ENCODE peak calls at places on chromosomes 12 and 14, in seven cellular contexts. One of them, this sample, is unnamed.
A peak's percentile ranks its signal among the peaks of the same experiment; 100 is the strongest.

GRCh38 chr14:33848706-33849454 is 102.0 kb downstream of the EGLN3 start:
- DNase-seq in H1: peak; percentile 89
- DNase-seq in HCT116: peak; percentile 82
- DNase-seq in K562: peak; percentile 30
- DNase-seq in HepG2: peak; percentile 81
- DNase-seq in GM12878: no peak
- DNase-seq in SK-N-SH: peak; percentile 50
- DNase-seq in this sample: peak; percentile 58

GRCh38 chr14:56608682-56609081 is 29.1 kb downstream of the TMEM260 start:
- DNase-seq in H1: no peak
- DNase-seq in HCT116: peak; percentile 19
- DNase-seq in K562: no peak
- DNase-seq in HepG2: no peak
- DNase-seq in GM12878: no peak
- DNase-seq in SK-N-SH: no peak
- DNase-seq in this sample: no peak

GRCh38 chr12:89709994-89710872 is 1.6 kb upstream of the ATP2B1 start:
- DNase-seq in H1: peak; percentile 83
- DNase-seq in HCT116: no peak
- DNase-seq in K562: no peak
- DNase-seq in HepG2: no peak
- DNase-seq in GM12878: no peak
- DNase-seq in SK-N-SH: no peak
- DNase-seq in this sample: no peak

GRCh38 chr12:58533652-58534051 is 386.7 kb downstream of the LRIG3 start:
- DNase-seq in H1: no peak
- DNase-seq in HCT116: no peak
- DNase-seq in K562: no peak
- DNase-seq in HepG2: no peak
- DNase-seq in GM12878: no peak
- DNase-seq in SK-N-SH: no peak
- DNase-seq in this sample: no peak

GRCh38 chr12:106020736-106021135 is 118.0 kb downstream of the NUAK1 start:
- DNase-seq in H1: no peak
- DNase-seq in HCT116: no peak
- DNase-seq in K562: no peak
- DNase-seq in HepG2: no peak
- DNase-seq in GM12878: no peak
- DNase-seq in SK-N-SH: no peak
- DNase-seq in this sample: no peak

GRCh38 chr14:59187802-59188460 is 536 bp upstream of the DAAM1 start:
- DNase-seq in H1: no peak
- DNase-seq in HCT116: no peak
- DNase-seq in K562: peak; percentile 24
- DNase-seq in HepG2: no peak
- DNase-seq in GM12878: no peak
- DNase-seq in SK-N-SH: peak; percentile 43
- DNase-seq in this sample: no peak

GRCh38 chr14:93759781-93760307 is 28.4 kb downstream of the PRIMA1 start:
- DNase-seq in H1: no peak
- DNase-seq in HCT116: no peak
- DNase-seq in K562: no peak
- DNase-seq in HepG2: no peak
- DNase-seq in GM12878: no peak
- DNase-seq in SK-N-SH: peak; percentile 61
- DNase-seq in this sample: no peak

GRCh38 chr12:28568709-28569108 is 378.5 kb downstream of the CCDC91 start:
- DNase-seq in H1: no peak
- DNase-seq in HCT116: no peak
- DNase-seq in K562: no peak
- DNase-seq in HepG2: no peak
- DNase-seq in GM12878: no peak
- DNase-seq in SK-N-SH: peak; percentile 32
- DNase-seq in this sample: no peak

GRCh38 chr12:13173012-13173441 is 23.5 kb upstream of the EMP1 start:
- DNase-seq in H1: no peak
- DNase-seq in HCT116: no peak
- DNase-seq in K562: no peak
- DNase-seq in HepG2: no peak
- DNase-seq in GM12878: no peak
- DNase-seq in SK-N-SH: no peak
- DNase-seq in this sample: no peak

GRCh38 chr12:58521796-58522195 is 398.5 kb downstream of the LRIG3 start:
- DNase-seq in H1: no peak
- DNase-seq in HCT116: no peak
- DNase-seq in K562: no peak
- DNase-seq in HepG2: no peak
- DNase-seq in GM12878: no peak
- DNase-seq in SK-N-SH: no peak
- DNase-seq in this sample: no peak

GRCh38 chr12:130933269-130933995 is 20.3 kb upstream of the ADGRD1 start:
- DNase-seq in H1: no peak
- DNase-seq in HCT116: no peak
- DNase-seq in K562: no peak
- DNase-seq in HepG2: no peak
- DNase-seq in GM12878: no peak
- DNase-seq in SK-N-SH: no peak
- DNase-seq in this sample: no peak

GRCh38 chr12:112488257-112488926 is 69.6 kb downstream of the PTPN11 start:
- DNase-seq in H1: no peak
- DNase-seq in HCT116: no peak
- DNase-seq in K562: no peak
- DNase-seq in HepG2: no peak
- DNase-seq in GM12878: no peak
- DNase-seq in SK-N-SH: no peak
- DNase-seq in this sample: no peak

GRCh38 chr14:63295991-63296630 is 22.6 kb downstream of the GPHB5 start:
- DNase-seq in H1: no peak
- DNase-seq in HCT116: no peak
- DNase-seq in K562: no peak
- DNase-seq in HepG2: no peak
- DNase-seq in GM12878: no peak
- DNase-seq in SK-N-SH: no peak
- DNase-seq in this sample: no peak

GRCh38 chr12:56840922-56841321 is 77.8 kb downstream of the HSD17B6 start:
- DNase-seq in H1: no peak
- DNase-seq in HCT116: no peak
- DNase-seq in K562: no peak
- DNase-seq in HepG2: no peak
- DNase-seq in GM12878: no peak
- DNase-seq in SK-N-SH: no peak
- DNase-seq in this sample: no peak

GRCh38 chr12:132284618-132285310 is 44.6 kb downstream of the GALNT9 start:
- DNase-seq in H1: peak; percentile 59
- DNase-seq in HCT116: no peak
- DNase-seq in K562: no peak
- DNase-seq in HepG2: no peak
- DNase-seq in GM12878: no peak
- DNase-seq in SK-N-SH: no peak
- DNase-seq in this sample: peak; percentile 51

GRCh38 chr12:132282950-132283771 is 46.2 kb downstream of the GALNT9 start:
- DNase-seq in H1: peak; percentile 62
- DNase-seq in HCT116: no peak
- DNase-seq in K562: no peak
- DNase-seq in HepG2: no peak
- DNase-seq in GM12878: no peak
- DNase-seq in SK-N-SH: no peak
- DNase-seq in this sample: no peak

GRCh38 chr12:132282031-132282949 is 47.1 kb downstream of the GALNT9 start:
- DNase-seq in H1: no peak
- DNase-seq in HCT116: no peak
- DNase-seq in K562: no peak
- DNase-seq in HepG2: peak; percentile 35
- DNase-seq in GM12878: no peak
- DNase-seq in SK-N-SH: no peak
- DNase-seq in this sample: no peak

GRCh38 chr12:132285311-132285741 is 44.1 kb downstream of the GALNT9 start:
- DNase-seq in H1: no peak
- DNase-seq in HCT116: no peak
- DNase-seq in K562: no peak
- DNase-seq in HepG2: no peak
- DNase-seq in GM12878: no peak
- DNase-seq in SK-N-SH: no peak
- DNase-seq in this sample: no peak

DNA sequence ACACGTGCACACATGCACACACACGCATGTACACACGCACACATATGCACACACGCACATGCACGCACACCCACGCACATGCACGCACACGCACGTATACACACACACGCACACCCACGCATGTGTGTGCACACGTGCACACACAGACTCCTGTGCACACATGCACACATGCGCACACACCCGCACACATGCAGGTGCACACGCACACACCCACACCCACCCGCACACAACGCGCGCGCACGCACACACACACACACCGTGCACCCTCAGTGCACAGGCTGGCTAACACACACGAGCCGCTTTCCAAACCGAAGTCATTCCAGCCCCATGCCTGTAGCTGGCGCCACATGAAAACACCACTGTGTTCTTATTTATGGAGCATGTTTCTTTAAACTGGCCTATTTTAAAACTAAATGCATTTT is 45.3 kb downstream of the GALNT9 start:
- DNase-seq in H1: no peak
- DNase-seq in HCT116: no peak
- DNase-seq in K562: no peak
- DNase-seq in HepG2: no peak
- DNase-seq in GM12878: no peak
- DNase-seq in SK-N-SH: no peak
- DNase-seq in this sample: peak; percentile 60
- TF ChIP-seq JUND in H1: no peak
- TF ChIP-seq JUND in HCT116: no peak
- TF ChIP-seq JUND in K562: no peak
- TF ChIP-seq JUND in HepG2: no peak
- TF ChIP-seq JUND in GM12878: no peak
- TF ChIP-seq JUND in SK-N-SH: no peak
- TF ChIP-seq JUND in this sample: no peak

GRCh38 chr12:119989619-119990381 is 764 bp downstream of the BICDL1 start:
- DNase-seq in H1: peak; percentile 95
- DNase-seq in HCT116: no peak
- DNase-seq in K562: peak; percentile 82
- DNase-seq in HepG2: peak; percentile 41
- DNase-seq in GM12878: no peak
- DNase-seq in SK-N-SH: peak; percentile 87
- DNase-seq in this sample: peak; percentile 89
- TF ChIP-seq JUND in H1: no peak
- TF ChIP-seq JUND in HCT116: no peak
- TF ChIP-seq JUND in K562: no peak
- TF ChIP-seq JUND in HepG2: no peak
- TF ChIP-seq JUND in GM12878: no peak
- TF ChIP-seq JUND in SK-N-SH: no peak
- TF ChIP-seq JUND in this sample: no peak

DNA sequence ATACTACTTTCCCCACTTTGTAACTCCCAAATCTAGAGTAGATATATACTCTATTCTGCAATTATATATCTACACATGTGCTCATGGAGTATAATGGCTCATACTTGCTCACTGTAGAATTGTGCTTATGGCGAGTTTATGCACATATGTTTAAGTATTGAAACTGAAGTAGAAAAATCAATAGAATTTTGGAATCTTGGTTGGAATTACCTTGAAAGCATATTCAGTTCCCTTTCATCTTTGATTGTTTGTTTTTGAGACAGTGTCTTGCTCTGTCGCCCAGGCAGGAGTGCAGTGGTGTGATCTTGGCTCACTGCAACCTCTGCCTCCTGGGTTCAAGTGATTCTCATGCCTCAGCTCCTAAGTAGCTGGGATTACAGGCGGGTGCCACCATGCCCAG is 4.5 kb downstream of the KLRG1 start:
- DNase-seq in H1: no peak
- DNase-seq in HCT116: no peak
- DNase-seq in K562: no peak
- DNase-seq in HepG2: no peak
- DNase-seq in GM12878: no peak
- DNase-seq in SK-N-SH: no peak
- DNase-seq in this sample: no peak
- TF ChIP-seq JUND in H1: no peak
- TF ChIP-seq JUND in HCT116: no peak
- TF ChIP-seq JUND in K562: no peak
- TF ChIP-seq JUND in HepG2: no peak
- TF ChIP-seq JUND in GM12878: no peak
- TF ChIP-seq JUND in SK-N-SH: no peak
- TF ChIP-seq JUND in this sample: no peak

GRCh38 chr12:9256341-9256740 is 48.1 kb upstream of the PZP start:
- DNase-seq in H1: no peak
- DNase-seq in HCT116: no peak
- DNase-seq in K562: no peak
- DNase-seq in HepG2: no peak
- DNase-seq in GM12878: no peak
- DNase-seq in SK-N-SH: peak; percentile 25
- DNase-seq in this sample: no peak
- TF ChIP-seq JUND in H1: no peak
- TF ChIP-seq JUND in HCT116: no peak
- TF ChIP-seq JUND in K562: no peak
- TF ChIP-seq JUND in HepG2: no peak
- TF ChIP-seq JUND in GM12878: no peak
- TF ChIP-seq JUND in SK-N-SH: no peak
- TF ChIP-seq JUND in this sample: no peak

GRCh38 chr14:75467763-75468162 is 39.9 kb downstream of the JDP2 start:
- DNase-seq in H1: no peak
- DNase-seq in HCT116: no peak
- DNase-seq in K562: no peak
- DNase-seq in HepG2: no peak
- DNase-seq in GM12878: no peak
- DNase-seq in SK-N-SH: no peak
- DNase-seq in this sample: no peak
- TF ChIP-seq JUND in H1: no peak
- TF ChIP-seq JUND in HCT116: no peak
- TF ChIP-seq JUND in K562: no peak
- TF ChIP-seq JUND in HepG2: no peak
- TF ChIP-seq JUND in GM12878: no peak
- TF ChIP-seq JUND in SK-N-SH: no peak
- TF ChIP-seq JUND in this sample: no peak